ENCODE peak calls at places on chromosomes 12 and 14, in eight cellular contexts. A is PC-3, R is H1, J is PC-9, F is body of pancreas, D is left ventricle myocardium inferior, K is K562, U is heart right ventricle. G is an unnamed sample. For H3K9me3, the result is how much of the 10 kb centered on the place peaks cover.

GRCh38 chr14:94686511-94687160 is 74.4 kb downstream of the SERPINA3 start:
- DNase-seq in D (no peak), R (no peak), K (no peak), A (no peak), F (no peak), U (no peak), J (no peak), G (no peak)

GRCh38 chr12:106455100-106455499 is 97.6 kb downstream of the POLR3B start:
- DNase-seq in K (no peak), J (no peak), F (no peak), A (no peak), D (no peak), U (no peak), R (no peak), G (no peak)

GRCh38 chr12:39627914-39628313 is 8.3 kb upstream of the ABCD2 start:
- DNase-seq in K (no peak), F (no peak), A (no peak), D (no peak), R (no peak), U (no peak), J (no peak), G (no peak)

GRCh38 chr14:74549588-74549987 is 56.0 kb downstream of the ISCA2 start:
- DNase-seq in R (no peak), D (no peak), K (no peak), F (no peak), A (peak), U (no peak), J (peak), G (no peak)

GRCh38 chr12:85191-85666 is 18.7 kb downstream of the IQSEC3 start:
- DNase-seq in F (no peak), A (no peak), K (no peak), U (no peak), R (no peak), D (no peak), J (no peak), G (no peak)

GRCh38 chr12:124390442-124391116 is 95.7 kb downstream of the RFLNA start:
- DNase-seq in R (no peak), F (no peak), A (peak), K (no peak), U (no peak), J (peak), D (peak), G (peak)

GRCh38 chr14:100824156-100824555 is 1.8 kb upstream of the MEG3 start:
- DNase-seq in J (no peak), F (no peak), U (peak), D (peak), K (no peak), A (no peak), R (no peak), G (no peak)

GRCh38 chr14:99733551-99734405 is 49.7 kb downstream of the CYP46A1 start:
- DNase-seq in R (no peak), D (peak), J (no peak), A (no peak), U (no peak), K (no peak), F (peak), G (no peak)

GRCh38 chr12:130162771-130163460 is 652 bp downstream of the FZD10 start:
- DNase-seq in D (no peak), U (no peak), R (no peak), F (no peak), K (no peak), J (no peak), A (no peak), G (no peak)

GRCh38 chr12:109087250-109087649 is 6.0 kb downstream of the ALKBH2 start:
- DNase-seq in D (no peak), J (no peak), U (no peak), K (no peak), F (peak), A (no peak), R (no peak), G (no peak)

GRCh38 chr14:95233702-95234241 is 76.4 kb upstream of the DICER1 start:
- DNase-seq in U (peak), A (no peak), K (no peak), F (peak), R (no peak), D (peak), J (no peak), G (no peak)

GRCh38 chr14:81170829-81171195 is 49.9 kb downstream of the GTF2A1 start:
- DNase-seq in U (no peak), J (no peak), D (no peak), F (no peak), R (no peak), K (no peak), A (no peak), G (no peak)
- TF ChIP-seq CTCF in U (peak), J (peak), D (no peak), F (no peak), R (no peak), K (no peak), A (no peak), G (no peak)

DNA sequence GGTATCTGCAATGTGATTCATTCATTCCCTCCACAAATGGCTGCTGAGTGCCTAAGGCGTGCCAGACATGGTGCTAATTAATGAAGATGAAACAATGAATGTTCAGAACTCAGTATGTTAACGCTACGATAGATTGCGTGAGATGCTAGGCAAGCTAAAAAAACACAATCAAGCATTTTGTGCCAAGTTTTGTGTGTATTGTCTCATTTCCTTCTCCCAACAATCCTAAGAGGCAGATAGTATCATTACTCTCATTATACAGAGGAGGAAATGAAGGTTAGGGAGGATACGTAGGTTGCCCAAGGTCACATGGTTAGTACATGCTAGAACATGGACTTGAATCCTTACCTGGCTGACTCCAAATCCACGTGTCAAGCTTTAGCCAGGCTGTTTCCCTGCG is 264.4 kb downstream of the EFCAB11 start:
- DNase-seq in D (no peak), F (no peak), U (no peak), R (no peak), K (no peak), A (no peak), J (no peak), G (no peak)
- H3K9me3 ChIP-seq in D (under half), F (under half), U (under half), R (under half), K (under half), A (under half), J (under half), G (under half)

GRCh38 chr12:98485792-98486347 is 29.5 kb upstream of the TMPO start:
- DNase-seq in A (no peak), F (no peak), U (no peak), J (no peak), R (no peak), D (no peak), K (no peak), G (no peak)
- H3K4me3 ChIP-seq in A (no peak), F (no peak), U (no peak), J (no peak), R (no peak), D (no peak), K (no peak), G (no peak)

GRCh38 chr14:55374771-55375170 is 36.9 kb downstream of the ATG14 start:
- DNase-seq in U (no peak), R (no peak), J (no peak), K (no peak), F (no peak), D (no peak), A (no peak), G (no peak)
- TF ChIP-seq CTCF in U (no peak), R (no peak), J (no peak), K (no peak), F (no peak), D (no peak), A (no peak), G (no peak)

GRCh38 chr14:42113358-42114070 is 506.8 kb downstream of the LRFN5 start:
- DNase-seq in D (no peak), R (no peak), A (no peak), J (no peak), F (no peak), U (no peak), K (no peak), G (no peak)
- H3K9me3 ChIP-seq in D (under half), R (under half), A (under half), J (under half), F (under half), U (under half), K (under half), G (under half)